ENCODE peak calls at places on chromosomes 16 and 17, in nine cellular contexts. B is mesenchymal stem cell; C is NCI-H345; V is activated CD4-positive, alpha-beta T cell treated with anti-CD3 and anti-CD28 coated beads for 24 hours; I is naive B cell; K is A172; O is HFFc6; E is stimulated activated effector memory CD8-positive, alpha-beta T cell treated with anti-CD3 and anti-CD28 coated beads, Interleukin-12 subunit alpha, Interleukin-12 subunit beta, amount 100 ng/mL, for 72 hours; R is D721Med. F is an unnamed sample.

GRCh38 chr16:87706278-87707000 is 59.3 kb downstream of the KLHDC4 start:
- DNase-seq in B (no peak), C (peak; percentile 80), V (no peak), I (no peak), K (no peak), O (no peak), E (no peak), R (no peak), F (no peak)

GRCh38 chr17:9072626-9073339 is 51.5 kb downstream of the NTN1 start:
- DNase-seq in B (no peak), C (no peak), V (no peak), I (no peak), K (no peak), O (no peak), E (no peak), R (no peak), F (no peak)

GRCh38 chr17:4696432-4696796 is 7.5 kb downstream of the PELP1 start:
- DNase-seq in B (no peak), C (no peak), V (no peak), I (no peak), K (no peak), O (no peak), E (no peak), R (no peak), F (no peak)

GRCh38 chr16:76956394-76956793 is 234.6 kb upstream of the MON1B start:
- DNase-seq in B (no peak), C (no peak), V (no peak), I (no peak), K (no peak), O (no peak), E (no peak), R (no peak), F (no peak)

GRCh38 chr16:77967054-77968035 is 55.0 kb upstream of the CLEC3A start:
- DNase-seq in B (no peak), C (no peak), V (no peak), I (no peak), K (no peak), O (no peak), E (no peak), R (no peak), F (no peak)

GRCh38 chr17:75645501-75645888 is 12.3 kb downstream of the SMIM5 start:
- DNase-seq in B (peak; percentile 50), C (peak; percentile 87), V (no peak), I (no peak), K (peak; percentile 86), O (no peak), E (no peak), R (no peak), F (peak; percentile 22)

GRCh38 chr16:86990451-86990850 is 326.7 kb downstream of the C16orf95 start:
- DNase-seq in B (peak; percentile 27), C (no peak), V (no peak), I (no peak), K (peak; percentile 75), O (no peak), E (no peak), R (no peak), F (no peak)

GRCh38 chr16:27374794-27375499 is 27.0 kb upstream of the IL21R start:
- DNase-seq in B (peak; percentile 91), C (peak; percentile 1), V (peak; percentile 62), I (peak; percentile 73), K (peak; percentile 91), O (peak; percentile 76), E (no peak), R (no peak), F (no peak)

GRCh38 chr16:72055911-72056310 is 1.6 kb downstream of the HP start:
- DNase-seq in B (no peak), C (no peak), V (no peak), I (no peak), K (no peak), O (no peak), E (no peak), R (no peak), F (no peak)

GRCh38 chr16:65122724-65122973 is 786 bp upstream of the CDH11 start:
- DNase-seq in B (no peak), C (no peak), V (no peak), I (no peak), K (no peak), O (no peak), E (no peak), R (no peak), F (no peak)

GRCh38 chr16:89359296-89360147 is 130.8 kb downstream of the ANKRD11 start:
- DNase-seq in B (no peak), C (no peak), V (no peak), I (no peak), K (no peak), O (no peak), E (no peak), R (no peak), F (no peak)

GRCh38 chr16:66695474-66695934 is 1.0 kb downstream of the CMTM4 start:
- DNase-seq in B (no peak), C (no peak), V (no peak), I (no peak), K (no peak), O (no peak), E (no peak), R (no peak), F (no peak)

GRCh38 chr17:41618341-41619161 is 5.8 kb downstream of the KRT17 start:
- DNase-seq in B (no peak), C (no peak), V (no peak), I (no peak), K (no peak), O (no peak), E (no peak), R (no peak), F (peak; percentile 90)

GRCh38 chr17:63447688-63448005 is 1.5 kb upstream of the CYB561 start:
- DNase-seq in B (no peak), C (peak; percentile 59), V (no peak), I (no peak), K (no peak), O (no peak), E (no peak), R (no peak), F (no peak)

GRCh38 chr16:14560523-14560922 is 69.5 kb downstream of the PARN start:
- DNase-seq in B (no peak), C (no peak), V (no peak), I (no peak), K (no peak), O (no peak), E (no peak), R (no peak), F (no peak)

GRCh38 chr16:27972500-27972899 is 91.0 kb downstream of the GSG1L start:
- DNase-seq in B (peak; percentile 1), C (peak; percentile 39), V (peak; percentile 15), I (peak; percentile 10), K (peak; percentile 42), O (peak; percentile 1), E (no peak), R (peak; percentile 39), F (no peak)

GRCh38 chr17:77601054-77601979 is 357.2 kb upstream of the TNRC6C start:
- DNase-seq in B (no peak), C (no peak), V (no peak), I (no peak), K (no peak), O (no peak), E (no peak), R (peak; percentile 72), F (no peak)

GRCh38 chr17:694239-694638 is 20.4 kb downstream of the VPS53 start:
- DNase-seq in B (peak; percentile 92), C (no peak), V (no peak), I (no peak), K (peak; percentile 98), O (peak; percentile 99), E (no peak), R (no peak), F (no peak)

GRCh38 chr16:27330542-27330941 is 16.8 kb downstream of the IL4R start:
- DNase-seq in B (peak; percentile 99), C (no peak), V (no peak), I (no peak), K (no peak), O (peak; percentile 74), E (no peak), R (no peak), F (peak; percentile 42)

GRCh38 chr17:9038380-9038779 is 17.1 kb downstream of the NTN1 start:
- DNase-seq in B (no peak), C (no peak), V (no peak), I (no peak), K (no peak), O (no peak), E (no peak), R (no peak), F (no peak)

GRCh38 chr17:43366809-43367587 is 31.8 kb upstream of the ARL4D start:
- DNase-seq in B (no peak), C (no peak), V (no peak), I (no peak), K (no peak), O (no peak), E (no peak), R (no peak), F (no peak)

GRCh38 chr16:47481698-47482374 is 20.7 kb downstream of the PHKB start:
- DNase-seq in B (no peak), C (no peak), V (no peak), I (no peak), K (no peak), O (no peak), E (no peak), R (no peak), F (no peak)

GRCh38 chr16:60811051-60811608 is 1225.1 kb downstream of the CDH8 start:
- DNase-seq in B (no peak), C (no peak), V (no peak), I (no peak), K (no peak), O (no peak), E (no peak), R (no peak), F (no peak)

GRCh38 chr17:17645961-17646360 is 35.3 kb upstream of the RAI1 start:
- DNase-seq in B (no peak), C (no peak), V (no peak), I (no peak), K (no peak), O (no peak), E (no peak), R (no peak), F (no peak)

GRCh38 chr17:82064433-82065192 is 991 bp downstream of the DUS1L start:
- DNase-seq in B (no peak), C (peak; percentile 20), V (no peak), I (no peak), K (no peak), O (no peak), E (no peak), R (no peak), F (no peak)

GRCh38 chr16:30787613-30788378 is 791 bp upstream of the ZNF629 start:
- DNase-seq in B (no peak), C (no peak), V (no peak), I (no peak), K (no peak), O (no peak), E (no peak), R (no peak), F (no peak)

GRCh38 chr17:74202879-74203432 is 522 bp upstream of the RPL38 start:
- DNase-seq in B (no peak), C (peak; percentile 59), V (no peak), I (no peak), K (no peak), O (no peak), E (no peak), R (peak; percentile 36), F (no peak)

GRCh38 chr16:24538756-24539294 is 541 bp upstream of the RBBP6 start:
- DNase-seq in B (peak; percentile 92), C (no peak), V (no peak), I (no peak), K (no peak), O (peak; percentile 74), E (no peak), R (no peak), F (no peak)

GRCh38 chr16:87561200-87562105 is 40.9 kb upstream of the JPH3 start:
- DNase-seq in B (no peak), C (no peak), V (no peak), I (no peak), K (no peak), O (no peak), E (no peak), R (no peak), F (no peak)

GRCh38 chr16:85428899-85429775 is 184.0 kb upstream of the GSE1 start:
- DNase-seq in B (no peak), C (no peak), V (no peak), I (no peak), K (no peak), O (no peak), E (no peak), R (no peak), F (peak; percentile 94)

GRCh38 chr17:17087424-17088103 is 45.3 kb downstream of the MPRIP start:
- DNase-seq in B (no peak), C (no peak), V (no peak), I (no peak), K (no peak), O (no peak), E (no peak), R (no peak), F (peak; percentile 68)